ENCODE peak calls at places on chromosomes 2 and 18, in four cellular contexts. A is NT2/D1, N is NCI-H748 treated with DMSO at 0.1 percent for 48 hours, W is occipital lobe. Q is an unnamed sample.

GRCh38 chr2:213995400-213996105 is 415.3 kb upstream of the VWC2L start:
- DNase-seq in A (no peak), N (no peak), W (no peak), Q (no peak)

GRCh38 chr2:204634564-204634963 is 89.3 kb downstream of the PARD3B start:
- DNase-seq in A (no peak), N (no peak), W (no peak), Q (no peak)

GRCh38 chr2:172098287-172098649 is 4.4 kb downstream of the DLX2 start:
- DNase-seq in A (no peak), N (no peak), W (no peak), Q (no peak)

GRCh38 chr2:50529600-50530218 is 502.2 kb downstream of the NRXN1 start:
- DNase-seq in A (peak), N (peak), W (no peak), Q (no peak)

GRCh38 chr2:102245266-102246151 is 58.7 kb downstream of the IL1RL2 start:
- DNase-seq in A (no peak), N (no peak), W (no peak), Q (no peak)

GRCh38 chr2:63424329-63425078 is 163.8 kb downstream of the WDPCP start:
- DNase-seq in A (peak), N (no peak), W (no peak), Q (peak)

GRCh38 chr2:181218271-181218935 is 238.0 kb downstream of the UBE2E3 start:
- DNase-seq in A (no peak), N (no peak), W (no peak), Q (no peak)

GRCh38 chr2:127386764-127387654 is 766 bp downstream of the MAP3K2 start:
- DNase-seq in A (peak), N (peak), W (peak), Q (peak)

GRCh38 chr2:164655336-164655735 is 34.1 kb upstream of the GRB14 start:
- DNase-seq in A (no peak), N (no peak), W (no peak), Q (no peak)

GRCh38 chr18:46084431-46084830 is 12.4 kb upstream of the PSTPIP2 start:
- DNase-seq in A (no peak), N (no peak), W (no peak), Q (no peak)

GRCh38 chr18:77132369-77133050 is at the start of gene MBP:
- DNase-seq in A (no peak), N (peak), W (no peak), Q (peak)

GRCh38 chr2:8790739-8791162 is 46.7 kb downstream of the KIDINS220 start:
- DNase-seq in A (no peak), N (no peak), W (no peak), Q (no peak)

GRCh38 chr2:47002480-47003381 is 87.1 kb upstream of the MCFD2 start:
- DNase-seq in A (peak), N (no peak), W (peak), Q (no peak)

GRCh38 chr2:62036229-62036628 is 130.8 kb downstream of the COMMD1 start:
- DNase-seq in A (no peak), N (no peak), W (no peak), Q (no peak)

GRCh38 chr2:14634885-14635871 is 2.7 kb downstream of the LRATD1 start:
- DNase-seq in A (peak), N (peak), W (peak), Q (no peak)

GRCh38 chr2:208350610-208351009 is 56.0 kb upstream of the PTH2R start:
- DNase-seq in A (no peak), N (no peak), W (peak), Q (no peak)

GRCh38 chr2:235935071-235935470 is 233.1 kb downstream of the GBX2 start:
- DNase-seq in A (no peak), N (no peak), W (no peak), Q (no peak)

GRCh38 chr2:47560107-47560819 is 157.3 kb downstream of the MSH2 start:
- DNase-seq in A (no peak), N (no peak), W (no peak), Q (no peak)

GRCh38 chr18:9683418-9684396 is 24.4 kb upstream of the RAB31 start:
- DNase-seq in A (no peak), N (no peak), W (no peak), Q (no peak)

Q was measured in T-helper 2 cell treated with Interferon-gamma antibody and Interleukin-4, amounts not matched to agents 5 μg/mL and 100 μg/mL, for 36 hours.